ENCODE peak calls at places on chromosomes 13 and 19, in four cellular contexts. One of them, this sample, is unnamed.

GRCh38 chr13:95643814-95644598 is 500 bp downstream of the DZIP1 start:
- DNase-seq in GM04504: peak
- DNase-seq in EL: peak
- DNase-seq in Calu3: peak
- DNase-seq in this sample: no peak

GRCh38 chr13:101149735-101150380 is 266.4 kb downstream of the NALCN start:
- DNase-seq in GM04504: peak
- DNase-seq in EL: peak
- DNase-seq in Calu3: no peak
- DNase-seq in this sample: no peak

GRCh38 chr19:10424011-10424637 is 3.8 kb downstream of the PDE4A start:
- DNase-seq in GM04504: peak
- DNase-seq in EL: peak
- DNase-seq in Calu3: peak
- DNase-seq in this sample: no peak

GRCh38 chr13:40968416-40969000 is 50.6 kb downstream of the ELF1 start:
- DNase-seq in GM04504: no peak
- DNase-seq in EL: no peak
- DNase-seq in Calu3: no peak
- DNase-seq in this sample: no peak

GRCh38 chr19:3356805-3357204 is 9.6 kb upstream of the NFIC start:
- DNase-seq in GM04504: no peak
- DNase-seq in EL: no peak
- DNase-seq in Calu3: no peak
- DNase-seq in this sample: no peak

GRCh38 chr19:47353307-47353712 is 4.2 kb downstream of the DHX34 start:
- DNase-seq in GM04504: no peak
- DNase-seq in EL: no peak
- DNase-seq in Calu3: peak
- DNase-seq in this sample: no peak

GRCh38 chr19:13181747-13182388 is 31.7 kb downstream of the IER2 start:
- DNase-seq in GM04504: no peak
- DNase-seq in EL: peak
- DNase-seq in Calu3: no peak
- DNase-seq in this sample: no peak

GRCh38 chr19:45376045-45376724 is 5.8 kb upstream of the ERCC2 start:
- DNase-seq in GM04504: peak
- DNase-seq in EL: peak
- DNase-seq in Calu3: peak
- DNase-seq in this sample: peak

GRCh38 chr13:113744197-113745000 is 14.6 kb upstream of the TMEM255B start:
- DNase-seq in GM04504: no peak
- DNase-seq in EL: no peak
- DNase-seq in Calu3: no peak
- DNase-seq in this sample: no peak

GRCh38 chr13:101307181-101307701 is 109.1 kb downstream of the NALCN start:
- DNase-seq in GM04504: peak
- DNase-seq in EL: peak
- DNase-seq in Calu3: no peak
- DNase-seq in this sample: peak

GRCh38 chr19:39602224-39602623 is at the start of gene LGALS13:
- DNase-seq in GM04504: no peak
- DNase-seq in EL: no peak
- DNase-seq in Calu3: no peak
- DNase-seq in this sample: no peak

GRCh38 chr19:30391554-30392551 is 19.7 kb downstream of the ZNF536 start:
- DNase-seq in GM04504: peak
- DNase-seq in EL: no peak
- DNase-seq in Calu3: no peak
- DNase-seq in this sample: no peak

GRCh38 chr13:27665333-27665732 is 43.6 kb downstream of the POLR1D start:
- DNase-seq in GM04504: no peak
- DNase-seq in EL: no peak
- DNase-seq in Calu3: no peak
- DNase-seq in this sample: no peak

GRCh38 chr19:18128044-18128443 is 24.9 kb upstream of the PIK3R2 start:
- DNase-seq in GM04504: no peak
- DNase-seq in EL: peak
- DNase-seq in Calu3: no peak
- DNase-seq in this sample: no peak

GRCh38 chr19:14479985-14480694 is 5.0 kb upstream of the PTGER1 start:
- DNase-seq in GM04504: no peak
- DNase-seq in EL: peak
- DNase-seq in Calu3: peak
- DNase-seq in this sample: no peak

GRCh38 chr19:48961051-48961649 is 4.0 kb upstream of the FTL start:
- DNase-seq in GM04504: no peak
- DNase-seq in EL: no peak
- DNase-seq in Calu3: no peak
- DNase-seq in this sample: no peak

GRCh38 chr13:59782696-59783095 is 381.0 kb downstream of the DIAPH3 start:
- DNase-seq in GM04504: no peak
- DNase-seq in EL: no peak
- DNase-seq in Calu3: no peak
- DNase-seq in this sample: no peak

GRCh38 chr13:97506511-97506910 is 72.5 kb downstream of the RAP2A start:
- DNase-seq in GM04504: peak
- DNase-seq in EL: peak
- DNase-seq in Calu3: no peak
- DNase-seq in this sample: no peak

GRCh38 chr13:105334211-105334610 is 1201.3 kb downstream of the EFNB2 start:
- DNase-seq in GM04504: no peak
- DNase-seq in EL: peak
- DNase-seq in Calu3: no peak
- DNase-seq in this sample: peak

GRCh38 chr19:6970021-6970420 is 51.2 kb downstream of the MBD3L2B start:
- DNase-seq in GM04504: no peak
- DNase-seq in EL: no peak
- DNase-seq in Calu3: no peak
- DNase-seq in this sample: no peak

GRCh38 chr13:108220042-108220441 is 1.9 kb downstream of the ABHD13 start:
- DNase-seq in GM04504: no peak
- DNase-seq in EL: no peak
- DNase-seq in Calu3: no peak
- DNase-seq in this sample: no peak

GRCh38 chr19:37334179-37335071 is 36.5 kb upstream of the ZNF527 start:
- DNase-seq in GM04504: peak
- DNase-seq in EL: peak
- DNase-seq in Calu3: peak
- DNase-seq in this sample: peak

GRCh38 chr19:1836458-1837221 is 11.6 kb downstream of the REXO1 start:
- DNase-seq in GM04504: no peak
- DNase-seq in EL: no peak
- DNase-seq in Calu3: no peak
- DNase-seq in this sample: no peak

GRCh38 chr13:100306042-100306441 is 217.1 kb downstream of the PCCA start:
- DNase-seq in GM04504: no peak
- DNase-seq in EL: no peak
- DNase-seq in Calu3: no peak
- DNase-seq in this sample: no peak

GRCh38 chr19:46748325-46749109 is 2.3 kb upstream of the STRN4 start:
- DNase-seq in GM04504: no peak
- DNase-seq in EL: peak
- DNase-seq in Calu3: peak
- DNase-seq in this sample: peak

GRCh38 chr13:44710576-44710975 is 134.4 kb upstream of the TSC22D1 start:
- DNase-seq in GM04504: peak
- DNase-seq in EL: peak
- DNase-seq in Calu3: peak
- DNase-seq in this sample: peak

GRCh38 chr19:33438016-33438671 is 64.6 kb downstream of the CEBPG start:
- DNase-seq in GM04504: no peak
- DNase-seq in EL: peak
- DNase-seq in Calu3: no peak
- DNase-seq in this sample: no peak